ENCODE peak calls at places on chromosomes 4 and X, in ten cellular contexts. G is lower leg skin, L is cardiac fibroblast, T is Calu3, S is sigmoid colon, W is GM12878, F is brain microvascular endothelial cell, D is astrocyte of the cerebellum, A is fibroblast of lung, O is fibroblast of the aortic adventitia. V is an unnamed sample.
A peak's percentile ranks its signal among the peaks of the same experiment; 100 is the strongest.

GRCh38 chrX:117510453-117510852 is 606.2 kb downstream of the KLHL13 start:
- DNase-seq in G (no peak), L (no peak), T (no peak), S (no peak), W (no peak), F (no peak), D (no peak), A (no peak), O (no peak), V (no peak)

GRCh38 chr4:164779811-164780216 is 25.9 kb downstream of the SMIM31 start:
- DNase-seq in G (no peak), L (peak; percentile 65), T (peak; percentile 25), S (no peak), W (peak; percentile 30), F (peak; percentile 47), D (peak; percentile 46), A (peak; percentile 45), O (peak; percentile 47), V (peak; percentile 19)

GRCh38 chrX:133412246-133412645 is 3.0 kb downstream of the GPC4 start:
- DNase-seq in G (no peak), L (peak; percentile 11), T (no peak), S (no peak), W (no peak), F (peak; percentile 29), D (peak; percentile 73), A (peak; percentile 80), O (peak; percentile 54), V (no peak)

GRCh38 chrX:1210844-1211243 is 1.6 kb downstream of the CRLF2 start:
- DNase-seq in G (peak; percentile 2), L (no peak), T (no peak), S (no peak), W (no peak), F (no peak), D (no peak), A (no peak), O (no peak), V (no peak)

GRCh38 chrX:48966796-48967579 is 4.7 kb downstream of the KCND1 start:
- DNase-seq in G (no peak), L (peak; percentile 26), T (peak; percentile 4), S (no peak), W (no peak), F (peak; percentile 25), D (no peak), A (peak; percentile 58), O (peak; percentile 28), V (no peak)

GRCh38 chrX:135003876-135004623 is 13.3 kb downstream of the SMIM10 start:
- DNase-seq in G (peak; percentile 97), L (peak; percentile 92), T (peak; percentile 93), S (peak; percentile 94), W (peak; percentile 40), F (peak; percentile 81), D (peak; percentile 66), A (peak; percentile 79), O (peak; percentile 87), V (peak; percentile 63)

GRCh38 chr4:107449611-107450369 is 270.2 kb downstream of the PAPSS1 start:
- DNase-seq in G (no peak), L (no peak), T (no peak), S (no peak), W (no peak), F (no peak), D (no peak), A (no peak), O (no peak), V (no peak)

GRCh38 chr4:186170966-186171365 is 20.4 kb upstream of the CYP4V2 start:
- DNase-seq in G (no peak), L (no peak), T (no peak), S (no peak), W (no peak), F (no peak), D (no peak), A (no peak), O (no peak), V (no peak)

GRCh38 chrX:66074920-66075879 is 35.3 kb upstream of the VSIG4 start:
- DNase-seq in G (no peak), L (no peak), T (no peak), S (peak; percentile 77), W (peak; percentile 17), F (no peak), D (no peak), A (no peak), O (no peak), V (no peak)

GRCh38 chr4:73740353-73740778 is at the start of gene CXCL8:
- DNase-seq in G (peak; percentile 88), L (peak; percentile 88), T (peak; percentile 77), S (peak; percentile 88), W (no peak), F (peak; percentile 96), D (peak; percentile 92), A (peak; percentile 93), O (peak; percentile 83), V (no peak)

GRCh38 chr4:85445058-85445639 is 29.8 kb upstream of the ARHGAP24 start:
- DNase-seq in G (no peak), L (peak; percentile 71), T (no peak), S (no peak), W (no peak), F (no peak), D (peak; percentile 81), A (peak; percentile 58), O (peak; percentile 33), V (no peak)

GRCh38 chr4:30295652-30296051 is 424.5 kb upstream of the PCDH7 start:
- DNase-seq in G (no peak), L (no peak), T (no peak), S (no peak), W (no peak), F (no peak), D (no peak), A (no peak), O (no peak), V (no peak)

GRCh38 chr4:111689214-111689613 is 456.0 kb upstream of the FAM241A start:
- DNase-seq in G (no peak), L (peak; percentile 53), T (peak; percentile 3), S (peak; percentile 70), W (no peak), F (no peak), D (peak; percentile 19), A (peak; percentile 70), O (peak; percentile 79), V (peak; percentile 30)

GRCh38 chr4:165905405-165906027 is 32.5 kb downstream of the TLL1 start:
- DNase-seq in G (no peak), L (peak; percentile 29), T (no peak), S (no peak), W (no peak), F (peak; percentile 9), D (no peak), A (peak; percentile 1), O (no peak), V (no peak)

GRCh38 chr4:155866177-155866576 is at the start of gene ASIC5:
- DNase-seq in G (no peak), L (no peak), T (no peak), S (no peak), W (no peak), F (no peak), D (no peak), A (no peak), O (no peak), V (no peak)

GRCh38 chr4:88881227-88881569 is 175.8 kb downstream of the FAM13A start:
- DNase-seq in G (no peak), L (no peak), T (no peak), S (no peak), W (no peak), F (no peak), D (no peak), A (no peak), O (no peak), V (no peak)
- TF ChIP-seq CTCF in G (no peak), L (no peak), T (no peak), S (no peak), W (no peak), F (no peak), D (no peak), A (no peak), O (no peak), V (no peak)

GRCh38 chrX:17559728-17560379 is 177.4 kb upstream of the SCML1 start:
- DNase-seq in G (no peak), L (peak; percentile 73), T (peak; percentile 53), S (no peak), W (no peak), F (peak; percentile 81), D (peak; percentile 85), A (peak; percentile 92), O (peak; percentile 91), V (peak; percentile 70)
- TF ChIP-seq CTCF in G (no peak), L (no peak), T (no peak), S (no peak), W (no peak), F (no peak), D (no peak), A (peak; percentile 17), O (no peak), V (no peak)

GRCh38 chrX:8749697-8750096 is 17.8 kb upstream of the ANOS1 start:
- DNase-seq in G (no peak), L (no peak), T (no peak), S (no peak), W (no peak), F (no peak), D (no peak), A (no peak), O (no peak), V (no peak)

GRCh38 chrX:8760021-8760420 is 28.1 kb upstream of the ANOS1 start:
- DNase-seq in G (no peak), L (no peak), T (no peak), S (no peak), W (no peak), F (no peak), D (no peak), A (peak; percentile 53), O (no peak), V (no peak)

GRCh38 chrX:8755813-8756212 is 23.9 kb upstream of the ANOS1 start:
- DNase-seq in G (no peak), L (no peak), T (no peak), S (no peak), W (no peak), F (no peak), D (no peak), A (peak; percentile 20), O (no peak), V (no peak)

DNA sequence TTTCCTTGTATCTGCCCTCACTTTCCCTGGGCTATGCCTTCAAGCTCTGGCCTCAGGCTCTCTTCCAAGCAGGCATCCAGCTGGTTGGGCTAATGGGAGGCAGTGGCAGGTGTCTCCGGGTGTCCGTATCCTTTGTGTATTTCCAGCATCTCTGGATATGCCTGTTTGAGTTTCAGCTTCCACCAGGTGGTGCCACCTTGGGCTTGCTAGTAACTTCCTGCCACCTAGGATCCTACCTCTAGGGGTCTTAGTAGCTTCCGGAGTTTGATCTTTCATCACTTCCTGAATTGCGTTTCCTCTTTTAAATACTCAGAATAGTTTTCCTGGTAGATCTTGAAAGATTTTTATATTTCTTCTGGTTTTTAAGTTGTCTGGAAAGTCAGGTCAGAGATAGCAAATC is 23.2 kb upstream of the ANOS1 start:
- DNase-seq in G (no peak), L (no peak), T (no peak), S (no peak), W (no peak), F (no peak), D (no peak), A (no peak), O (no peak), V (no peak)
- TF ChIP-seq CTCF in G (no peak), L (no peak), T (no peak), S (no peak), W (no peak), F (peak; percentile 38), D (peak; percentile 29), A (peak; percentile 8), O (no peak), V (no peak)

DNA sequence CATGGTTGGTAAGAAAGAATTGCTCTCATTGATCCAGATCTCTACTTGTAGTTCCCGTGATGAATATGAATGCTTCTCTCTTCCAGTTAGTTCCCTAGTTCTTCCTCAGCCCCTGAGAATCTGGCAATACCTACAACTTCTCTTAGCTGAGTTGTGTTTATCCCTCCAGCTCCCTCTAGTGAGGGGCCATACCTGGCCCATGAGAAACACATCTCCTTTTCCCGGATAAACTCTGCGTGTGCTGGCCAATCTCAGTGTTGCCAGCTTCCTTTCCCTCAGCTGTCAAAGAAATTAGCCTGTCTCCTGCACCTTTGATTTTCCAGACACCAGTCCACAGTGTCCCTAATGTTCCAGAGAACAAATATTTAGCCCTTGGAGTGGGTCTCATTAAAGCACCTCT is 5.7 kb downstream of the CBLL2 start:
- DNase-seq in G (no peak), L (peak; percentile 0), T (peak; percentile 22), S (no peak), W (no peak), F (no peak), D (no peak), A (no peak), O (no peak), V (no peak)
- TF ChIP-seq CTCF in G (no peak), L (no peak), T (no peak), S (no peak), W (no peak), F (peak; percentile 42), D (no peak), A (no peak), O (peak; percentile 0), V (no peak)

V was measured in AG09319.